ENCODE peak calls at places on chromosomes 7 and 10, in seven cellular contexts. W is NCI-H1092; N is activated naive CD8-positive, alpha-beta T cell treated with anti-CD3 and anti-CD28 coated beads, Interleukin-2, amount 50 U/mL, for 24 hours; H is activated CD4-positive, CD25-positive, alpha-beta regulatory T cell; M is activated CD4-positive, alpha-beta T cell treated with anti-CD3 and anti-CD28 coated beads, Interleukin-2, amount 50 U/mL, for 1 hour; G is stimulated activated CD8-positive, alpha-beta memory T cell treated with anti-CD3 and anti-CD28 coated beads, Interleukin-4, amount 100 ng/mL, for 48 hours; C is CD8-positive, alpha-beta memory T cell. V is an unnamed sample.

GRCh38 chr7:153061913-153062528 is 302.5 kb downstream of the ACTR3B start:
- DNase-seq in W (no peak), N (peak; percentile 5), M (no peak), H (no peak), G (peak; percentile 31), C (no peak), V (no peak)

GRCh38 chr10:50291261-50291850 is 40.0 kb upstream of the ASAH2 start:
- DNase-seq in H (no peak), N (no peak), G (no peak), W (no peak), C (no peak), M (no peak), V (no peak)

GRCh38 chr7:142412551-142413193 is 154.8 kb upstream of the PRSS58 start:
- DNase-seq in H (no peak), G (peak; percentile 47), W (no peak), M (peak; percentile 28), N (no peak), C (peak; percentile 15), V (peak; percentile 4)

GRCh38 chr7:51222916-51223315 is 93.7 kb downstream of the COBL start:
- DNase-seq in H (no peak), W (no peak), C (no peak), M (no peak), G (no peak), N (no peak), V (no peak)

GRCh38 chr10:103598654-103599115 is 105.2 kb downstream of the NEURL1 start:
- DNase-seq in N (peak; percentile 35), C (no peak), M (no peak), H (no peak), W (no peak), G (peak; percentile 38), V (peak; percentile 19)

GRCh38 chr7:93414574-93414973 is 159.9 kb downstream of the CALCR start:
- DNase-seq in C (no peak), N (no peak), H (no peak), W (no peak), M (no peak), G (no peak), V (no peak)

GRCh38 chr10:63697956-63698814 is 177.0 kb downstream of the REEP3 start:
- DNase-seq in W (no peak), M (no peak), H (no peak), C (no peak), G (no peak), N (no peak), V (no peak)

GRCh38 chr7:44622342-44623151 is 16.1 kb downstream of the OGDH start:
- DNase-seq in H (no peak), N (peak; percentile 35), G (peak; percentile 60), W (no peak), M (peak; percentile 34), C (no peak), V (no peak)

GRCh38 chr10:24826022-24826421 is 102.3 kb upstream of the ARHGAP21 start:
- DNase-seq in M (no peak), G (no peak), N (no peak), H (no peak), C (no peak), W (no peak), V (no peak)

GRCh38 chr7:45698527-45699309 is 124.5 kb downstream of the ADCY1 start:
- DNase-seq in H (no peak), C (no peak), M (no peak), W (no peak), N (no peak), G (peak; percentile 12), V (no peak)

GRCh38 chr10:113131611-113132330 is 181.7 kb downstream of the TCF7L2 start:
- DNase-seq in W (no peak), C (no peak), H (no peak), M (no peak), N (no peak), G (no peak), V (no peak)

GRCh38 chr10:120917521-120918250 is 66.5 kb downstream of the WDR11 start:
- DNase-seq in C (no peak), M (no peak), H (no peak), W (no peak), G (no peak), N (no peak), V (no peak)

GRCh38 chr7:120996333-120996982 is 7.9 kb downstream of the CPED1 start:
- DNase-seq in W (peak; percentile 15), N (no peak), G (no peak), M (peak; percentile 35), C (peak; percentile 46), H (no peak), V (peak; percentile 12)

V was measured in NCI-H1105 treated with DMSO at 0.1 percent for 48 hours.